ENCODE peak calls at places on chromosomes 4 and X, in nine cellular contexts. One of them, this sample, is unnamed.
A peak's percentile ranks its signal among the peaks of the same experiment; 100 is the strongest.

GRCh38 chrX:45718676-45719075 is 518.0 kb upstream of the DIPK2B start:
- DNase-seq in DND-41: no peak
- DNase-seq in sigmoid colon: no peak
- DNase-seq in transverse colon: no peak
- DNase-seq in cardiac fibroblast: no peak
- DNase-seq in breast epithelium: no peak
- DNase-seq in CD8-positive, alpha-beta T cell: no peak
- DNase-seq in IMR-90: no peak
- DNase-seq in tibial artery: no peak
- DNase-seq in this sample: no peak

GRCh38 chrX:19183777-19184485 is 61.7 kb upstream of the ADGRG2 start:
- DNase-seq in sigmoid colon: no peak
- DNase-seq in cardiac fibroblast: no peak
- DNase-seq in CD8-positive, alpha-beta T cell: no peak
- DNase-seq in transverse colon: no peak
- DNase-seq in IMR-90: no peak
- DNase-seq in breast epithelium: no peak
- DNase-seq in DND-41: no peak
- DNase-seq in tibial artery: no peak
- DNase-seq in this sample: no peak

GRCh38 chr4:180578175-180578574 is 1665.0 kb upstream of the TENM3 start:
- DNase-seq in IMR-90: no peak
- DNase-seq in breast epithelium: no peak
- DNase-seq in DND-41: no peak
- DNase-seq in sigmoid colon: no peak
- DNase-seq in transverse colon: no peak
- DNase-seq in tibial artery: no peak
- DNase-seq in CD8-positive, alpha-beta T cell: no peak
- DNase-seq in cardiac fibroblast: no peak
- DNase-seq in this sample: no peak

GRCh38 chr4:145043306-145043705 is 54.7 kb downstream of the ANAPC10 start:
- DNase-seq in breast epithelium: no peak
- DNase-seq in CD8-positive, alpha-beta T cell: no peak
- DNase-seq in sigmoid colon: no peak
- DNase-seq in DND-41: no peak
- DNase-seq in IMR-90: no peak
- DNase-seq in transverse colon: no peak
- DNase-seq in cardiac fibroblast: no peak
- DNase-seq in tibial artery: no peak
- DNase-seq in this sample: no peak

GRCh38 chr4:35525192-35525978 is 718.9 kb downstream of the ARAP2 start:
- DNase-seq in tibial artery: no peak
- DNase-seq in cardiac fibroblast: no peak
- DNase-seq in IMR-90: no peak
- DNase-seq in transverse colon: no peak
- DNase-seq in breast epithelium: no peak
- DNase-seq in CD8-positive, alpha-beta T cell: no peak
- DNase-seq in sigmoid colon: no peak
- DNase-seq in DND-41: no peak
- DNase-seq in this sample: no peak

GRCh38 chrX:15815779-15816452 is 25.6 kb downstream of the ZRSR2 start:
- DNase-seq in DND-41: no peak
- DNase-seq in cardiac fibroblast: peak; percentile 34
- DNase-seq in sigmoid colon: no peak
- DNase-seq in CD8-positive, alpha-beta T cell: peak; percentile 12
- DNase-seq in transverse colon: peak; percentile 12
- DNase-seq in tibial artery: no peak
- DNase-seq in breast epithelium: no peak
- DNase-seq in IMR-90: peak; percentile 33
- DNase-seq in this sample: peak; percentile 38

GRCh38 chr4:26141916-26142638 is 178.7 kb upstream of the RBPJ start:
- DNase-seq in tibial artery: peak; percentile 60
- DNase-seq in sigmoid colon: peak; percentile 90
- DNase-seq in IMR-90: peak; percentile 83
- DNase-seq in DND-41: no peak
- DNase-seq in transverse colon: peak; percentile 54
- DNase-seq in cardiac fibroblast: peak; percentile 58
- DNase-seq in CD8-positive, alpha-beta T cell: no peak
- DNase-seq in breast epithelium: no peak
- DNase-seq in this sample: peak; percentile 63

GRCh38 chr4:74675673-74676279 is 118.5 kb downstream of the BTC start:
- DNase-seq in transverse colon: no peak
- DNase-seq in cardiac fibroblast: peak; percentile 87
- DNase-seq in CD8-positive, alpha-beta T cell: no peak
- DNase-seq in DND-41: peak; percentile 9
- DNase-seq in breast epithelium: no peak
- DNase-seq in sigmoid colon: no peak
- DNase-seq in IMR-90: peak; percentile 76
- DNase-seq in tibial artery: no peak
- DNase-seq in this sample: peak; percentile 66

GRCh38 chr4:146943691-146944375 is 1.8 kb downstream of the TTC29 start:
- DNase-seq in tibial artery: no peak
- DNase-seq in sigmoid colon: no peak
- DNase-seq in breast epithelium: no peak
- DNase-seq in CD8-positive, alpha-beta T cell: no peak
- DNase-seq in cardiac fibroblast: no peak
- DNase-seq in transverse colon: no peak
- DNase-seq in DND-41: no peak
- DNase-seq in IMR-90: no peak
- DNase-seq in this sample: peak; percentile 52

GRCh38 chrX:133670394-133670793 is 255.1 kb upstream of the GPC4 start:
- DNase-seq in tibial artery: no peak
- DNase-seq in sigmoid colon: no peak
- DNase-seq in CD8-positive, alpha-beta T cell: no peak
- DNase-seq in transverse colon: no peak
- DNase-seq in DND-41: no peak
- DNase-seq in breast epithelium: no peak
- DNase-seq in cardiac fibroblast: peak; percentile 43
- DNase-seq in IMR-90: peak; percentile 31
- DNase-seq in this sample: peak; percentile 37

GRCh38 chr4:113781439-113782040 is 20.0 kb upstream of the CAMK2D start:
- DNase-seq in cardiac fibroblast: peak; percentile 69
- DNase-seq in sigmoid colon: no peak
- DNase-seq in tibial artery: no peak
- DNase-seq in CD8-positive, alpha-beta T cell: no peak
- DNase-seq in IMR-90: peak; percentile 55
- DNase-seq in transverse colon: no peak
- DNase-seq in DND-41: no peak
- DNase-seq in breast epithelium: no peak
- DNase-seq in this sample: peak; percentile 49

GRCh38 chrX:140762061-140762460 is 52.5 kb downstream of the LINC00632 start:
- DNase-seq in transverse colon: peak; percentile 13
- DNase-seq in tibial artery: peak; percentile 30
- DNase-seq in breast epithelium: no peak
- DNase-seq in CD8-positive, alpha-beta T cell: no peak
- DNase-seq in IMR-90: peak; percentile 74
- DNase-seq in cardiac fibroblast: peak; percentile 76
- DNase-seq in sigmoid colon: peak; percentile 61
- DNase-seq in DND-41: peak; percentile 30
- DNase-seq in this sample: peak; percentile 74

GRCh38 chr4:118396881-118397666 is 44.3 kb upstream of the PRSS12 start:
- DNase-seq in IMR-90: peak; percentile 38
- DNase-seq in transverse colon: no peak
- DNase-seq in cardiac fibroblast: no peak
- DNase-seq in CD8-positive, alpha-beta T cell: no peak
- DNase-seq in sigmoid colon: no peak
- DNase-seq in DND-41: no peak
- DNase-seq in tibial artery: no peak
- DNase-seq in breast epithelium: no peak
- DNase-seq in this sample: no peak

GRCh38 chrX:28697732-28698131 is 110.5 kb downstream of the IL1RAPL1 start:
- DNase-seq in breast epithelium: no peak
- DNase-seq in cardiac fibroblast: no peak
- DNase-seq in DND-41: no peak
- DNase-seq in transverse colon: no peak
- DNase-seq in sigmoid colon: no peak
- DNase-seq in tibial artery: no peak
- DNase-seq in IMR-90: no peak
- DNase-seq in CD8-positive, alpha-beta T cell: no peak
- DNase-seq in this sample: no peak

DNA sequence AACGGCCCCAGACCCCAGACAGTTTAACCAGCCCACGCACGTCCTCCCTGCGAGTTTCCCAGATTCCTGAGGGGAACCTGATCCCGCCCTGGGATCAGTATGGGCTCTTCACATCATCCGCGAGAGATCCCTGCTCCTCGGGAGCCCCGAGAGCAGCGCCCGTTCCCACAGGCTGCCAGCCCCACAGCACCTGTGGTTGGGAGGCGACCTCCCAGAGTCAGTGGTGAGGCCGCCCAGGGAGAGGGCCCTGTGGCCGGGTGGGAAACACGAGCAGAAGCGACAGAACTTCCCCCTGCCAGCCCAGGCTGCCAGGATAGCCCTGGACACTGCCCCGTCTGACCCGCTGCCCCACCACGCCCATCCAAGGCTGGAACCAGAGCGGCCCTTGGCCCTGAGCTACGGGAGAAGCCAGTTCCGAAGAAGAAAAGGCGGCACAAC is 32.8 kb downstream of the TSC22D3 start:
- DNase-seq in CD8-positive, alpha-beta T cell: no peak
- DNase-seq in cardiac fibroblast: no peak
- DNase-seq in IMR-90: no peak
- DNase-seq in transverse colon: peak; percentile 43
- DNase-seq in tibial artery: no peak
- DNase-seq in sigmoid colon: no peak
- DNase-seq in breast epithelium: no peak
- DNase-seq in DND-41: peak; percentile 5
- DNase-seq in this sample: no peak
- H3K4me3 ChIP-seq in CD8-positive, alpha-beta T cell: peak overlapping the region; percentile 33
- H3K4me3 ChIP-seq in cardiac fibroblast: peak overlapping the region; percentile 34
- H3K4me3 ChIP-seq in IMR-90: no peak overlapping the region
- H3K4me3 ChIP-seq in transverse colon: peak overlapping the region; percentile 31
- H3K4me3 ChIP-seq in tibial artery: peak overlapping the region; percentile 19
- H3K4me3 ChIP-seq in sigmoid colon: peak overlapping the region; percentile 30
- H3K4me3 ChIP-seq in breast epithelium: peak overlapping the region; percentile 53
- H3K4me3 ChIP-seq in DND-41: no peak overlapping the region
- H3K4me3 ChIP-seq in this sample: no peak overlapping the region

DNA sequence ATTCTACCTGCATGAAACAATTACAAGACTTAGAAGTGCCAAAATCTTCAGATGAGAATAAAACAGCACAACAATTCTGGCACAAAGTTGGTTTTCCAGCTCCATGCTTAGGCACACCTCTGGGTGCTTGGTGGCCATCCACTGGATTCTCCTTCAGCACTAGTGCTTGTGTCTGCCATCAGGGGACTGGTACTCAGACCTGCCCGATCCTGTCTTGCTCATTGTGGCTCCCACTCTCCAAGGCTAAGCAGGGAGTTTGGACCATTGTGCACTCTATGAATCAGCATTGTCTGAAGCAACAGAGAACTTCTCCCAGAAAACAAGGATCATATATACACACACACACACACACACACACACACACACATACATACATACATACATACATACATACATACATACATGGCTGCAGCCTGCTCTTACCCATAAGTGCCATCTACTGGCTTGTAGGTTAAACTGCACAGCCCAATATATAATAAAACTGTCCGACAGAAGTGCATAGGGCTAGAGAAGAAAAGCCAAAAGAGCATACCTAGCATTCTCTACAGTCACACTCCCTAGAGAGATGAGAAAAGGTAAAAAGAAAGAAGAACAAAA is 345.3 kb upstream of the LCORL start:
- DNase-seq in breast epithelium: no peak
- DNase-seq in DND-41: peak; percentile 5
- DNase-seq in cardiac fibroblast: peak; percentile 59
- DNase-seq in CD8-positive, alpha-beta T cell: no peak
- DNase-seq in tibial artery: no peak
- DNase-seq in IMR-90: peak; percentile 6
- DNase-seq in transverse colon: no peak
- DNase-seq in sigmoid colon: no peak
- DNase-seq in this sample: peak; percentile 35
- TF ChIP-seq CTCF in breast epithelium: peak; percentile 13
- TF ChIP-seq CTCF in DND-41: peak; percentile 66
- TF ChIP-seq CTCF in cardiac fibroblast: peak; percentile 58
- TF ChIP-seq CTCF in CD8-positive, alpha-beta T cell: peak; percentile 17
- TF ChIP-seq CTCF in tibial artery: no peak
- TF ChIP-seq CTCF in IMR-90: peak; percentile 37
- TF ChIP-seq CTCF in transverse colon: peak; percentile 75
- TF ChIP-seq CTCF in sigmoid colon: no peak
- TF ChIP-seq CTCF in this sample: peak; percentile 42

DNA sequence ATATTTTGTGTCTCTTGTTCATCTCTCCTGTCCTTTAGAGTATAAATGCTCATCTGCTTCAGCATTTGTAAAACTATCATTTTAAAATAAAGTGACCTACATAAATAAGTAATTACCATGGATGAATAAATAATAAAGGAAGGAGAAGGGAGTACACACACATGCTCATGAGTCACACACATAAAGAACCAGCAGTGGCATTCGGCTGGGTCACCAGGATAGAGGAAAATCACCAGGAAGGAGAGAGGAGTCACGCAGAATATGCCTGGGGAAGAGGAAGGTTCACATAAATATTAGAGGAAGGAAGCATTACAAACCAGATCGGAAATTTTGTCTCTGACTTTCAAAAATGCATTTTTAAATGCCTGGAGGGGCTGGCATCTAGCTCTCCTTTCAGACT is 38.5 kb upstream of the MED14 start:
- DNase-seq in DND-41: no peak
- DNase-seq in IMR-90: peak; percentile 60
- DNase-seq in cardiac fibroblast: peak; percentile 66
- DNase-seq in tibial artery: no peak
- DNase-seq in breast epithelium: no peak
- DNase-seq in sigmoid colon: no peak
- DNase-seq in transverse colon: no peak
- DNase-seq in CD8-positive, alpha-beta T cell: no peak
- DNase-seq in this sample: peak; percentile 29
- H3K4me3 ChIP-seq in DND-41: no peak overlapping the region
- H3K4me3 ChIP-seq in IMR-90: no peak overlapping the region
- H3K4me3 ChIP-seq in cardiac fibroblast: no peak overlapping the region
- H3K4me3 ChIP-seq in tibial artery: no peak overlapping the region
- H3K4me3 ChIP-seq in breast epithelium: no peak overlapping the region
- H3K4me3 ChIP-seq in sigmoid colon: no peak overlapping the region
- H3K4me3 ChIP-seq in transverse colon: no peak overlapping the region
- H3K4me3 ChIP-seq in CD8-positive, alpha-beta T cell: no peak overlapping the region
- H3K4me3 ChIP-seq in this sample: no peak overlapping the region

GRCh38 chrX:132490086-132490419 is 1.2 kb upstream of the MBNL3 start:
- DNase-seq in sigmoid colon: no peak
- DNase-seq in DND-41: no peak
- DNase-seq in transverse colon: peak; percentile 18
- DNase-seq in CD8-positive, alpha-beta T cell: no peak
- DNase-seq in IMR-90: no peak
- DNase-seq in tibial artery: no peak
- DNase-seq in breast epithelium: no peak
- DNase-seq in cardiac fibroblast: no peak
- DNase-seq in this sample: no peak

GRCh38 chrX:132489256-132490085 is 633 bp upstream of the MBNL3 start:
- DNase-seq in tibial artery: peak; percentile 45
- DNase-seq in CD8-positive, alpha-beta T cell: peak; percentile 52
- DNase-seq in DND-41: peak; percentile 77
- DNase-seq in IMR-90: peak; percentile 2
- DNase-seq in cardiac fibroblast: peak; percentile 46
- DNase-seq in transverse colon: peak; percentile 81
- DNase-seq in sigmoid colon: peak; percentile 74
- DNase-seq in breast epithelium: peak; percentile 56
- DNase-seq in this sample: no peak

GRCh38 chrX:132488819-132489255 is at the start of gene MBNL3:
- DNase-seq in CD8-positive, alpha-beta T cell: peak; percentile 67
- DNase-seq in transverse colon: peak; percentile 68
- DNase-seq in tibial artery: peak; percentile 44
- DNase-seq in DND-41: peak; percentile 76
- DNase-seq in cardiac fibroblast: peak; percentile 52
- DNase-seq in sigmoid colon: peak; percentile 64
- DNase-seq in IMR-90: peak; percentile 5
- DNase-seq in breast epithelium: peak; percentile 55
- DNase-seq in this sample: peak; percentile 31

GRCh38 chrX:132493095-132493494 is 4.3 kb upstream of the MBNL3 start:
- DNase-seq in cardiac fibroblast: no peak
- DNase-seq in transverse colon: no peak
- DNase-seq in breast epithelium: no peak
- DNase-seq in sigmoid colon: no peak
- DNase-seq in DND-41: no peak
- DNase-seq in CD8-positive, alpha-beta T cell: no peak
- DNase-seq in IMR-90: no peak
- DNase-seq in tibial artery: no peak
- DNase-seq in this sample: no peak

GRCh38 chrX:132491191-132491590 is 2.4 kb upstream of the MBNL3 start:
- DNase-seq in breast epithelium: no peak
- DNase-seq in cardiac fibroblast: no peak
- DNase-seq in CD8-positive, alpha-beta T cell: peak; percentile 19
- DNase-seq in transverse colon: peak; percentile 22
- DNase-seq in DND-41: peak; percentile 60
- DNase-seq in sigmoid colon: no peak
- DNase-seq in IMR-90: no peak
- DNase-seq in tibial artery: no peak
- DNase-seq in this sample: no peak
- TF ChIP-seq CTCF in breast epithelium: no peak
- TF ChIP-seq CTCF in cardiac fibroblast: no peak
- TF ChIP-seq CTCF in CD8-positive, alpha-beta T cell: no peak
- TF ChIP-seq CTCF in transverse colon: peak; percentile 69
- TF ChIP-seq CTCF in DND-41: peak; percentile 56
- TF ChIP-seq CTCF in sigmoid colon: no peak
- TF ChIP-seq CTCF in IMR-90: no peak
- TF ChIP-seq CTCF in tibial artery: no peak
- TF ChIP-seq CTCF in this sample: no peak

This sample was measured in AG10803.